ENCODE peak calls at places on chromosomes 2 and 18, in six cellular contexts. L is psoas muscle, Y is fibroblast of lung, Q is tibial artery, X is stomach, D is uterus. C is an unnamed sample. For H3K27me3, the result is how much of the 10 kb centered on the place peaks cover.

GRCh38 chr2:26637811-26638310 is 3.3 kb downstream of the CIB4 start:
- DNase-seq in L (no peak), Y (no peak), Q (no peak), X (no peak), D (no peak), C (no peak)

GRCh38 chr2:29033656-29034055 is 40.7 kb downstream of the PCARE start:
- DNase-seq in L (no peak), Y (no peak), Q (peak), X (no peak), D (no peak), C (no peak)

GRCh38 chr2:159807183-159808037 is 9.4 kb upstream of the CD302 start:
- DNase-seq in L (no peak), Y (peak), Q (peak), X (peak), D (no peak), C (no peak)

GRCh38 chr18:58009166-58009565 is 34.9 kb upstream of the NEDD4L start:
- DNase-seq in L (no peak), Y (no peak), Q (no peak), X (no peak), D (no peak), C (no peak)

GRCh38 chr18:13464432-13465125 is 246.0 kb downstream of the LDLRAD4 start:
- DNase-seq in L (peak), Y (no peak), Q (peak), X (peak), D (no peak), C (no peak)

GRCh38 chr2:21175895-21176646 is 52.3 kb downstream of the TDRD15 start:
- DNase-seq in L (no peak), Y (peak), Q (no peak), X (no peak), D (no peak), C (no peak)

GRCh38 chr2:68693947-68694346 is 40.7 kb upstream of the ARHGAP25 start:
- DNase-seq in L (no peak), Y (no peak), Q (no peak), X (no peak), D (no peak), C (no peak)

GRCh38 chr18:67425724-67426123 is 90.8 kb downstream of the DSEL start:
- DNase-seq in L (no peak), Y (peak), Q (no peak), X (no peak), D (no peak), C (no peak)

GRCh38 chr2:6866239-6866745 is 585 bp upstream of the CMPK2 start:
- DNase-seq in L (no peak), Y (peak), Q (no peak), X (peak), D (peak), C (peak)

GRCh38 chr2:30371028-30371708 is 75.9 kb upstream of the LCLAT1 start:
- DNase-seq in L (no peak), Y (no peak), Q (no peak), X (no peak), D (no peak), C (no peak)

GRCh38 chr2:128435576-128436497 is 117.2 kb upstream of the HS6ST1 start:
- DNase-seq in L (no peak), Y (no peak), Q (peak), X (peak), D (peak), C (no peak)

GRCh38 chr2:23199115-23199918 is 185.7 kb upstream of the KLHL29 start:
- DNase-seq in L (no peak), Y (peak), Q (no peak), X (no peak), D (no peak), C (no peak)

GRCh38 chr2:129717560-129718128 is 261.8 kb upstream of the RAB6C start:
- DNase-seq in L (no peak), Y (no peak), Q (no peak), X (no peak), D (no peak), C (no peak)

GRCh38 chr2:164952057-164952702 is 3.1 kb downstream of the SLC38A11 start:
- DNase-seq in L (no peak), Y (no peak), Q (no peak), X (no peak), D (no peak), C (no peak)

GRCh38 chr2:68185541-68186164 is 28.0 kb downstream of the PNO1 start:
- DNase-seq in L (peak), Y (peak), Q (no peak), X (no peak), D (no peak), C (no peak)

GRCh38 chr18:29383311-29384273 is 1206.7 kb upstream of the CDH2 start:
- DNase-seq in L (no peak), Y (peak), Q (no peak), X (no peak), D (no peak), C (no peak)

GRCh38 chr18:48875942-48876511 is 74.7 kb downstream of the SMAD7 start:
- DNase-seq in L (no peak), Y (no peak), Q (no peak), X (no peak), D (no peak), C (peak)

GRCh38 chr18:71398530-71398929 is 1109.7 kb downstream of the SOCS6 start:
- DNase-seq in L (no peak), Y (peak), Q (no peak), X (no peak), D (no peak), C (no peak)

GRCh38 chr2:144801766-144802165 is 281.8 kb upstream of the ZEB2 start:
- DNase-seq in L (no peak), Y (peak), Q (no peak), X (no peak), D (no peak), C (no peak)

GRCh38 chr2:120323214-120323613 is 22.7 kb upstream of the INHBB start:
- DNase-seq in L (peak), Y (peak), Q (peak), X (no peak), D (peak), C (no peak)

DNA sequence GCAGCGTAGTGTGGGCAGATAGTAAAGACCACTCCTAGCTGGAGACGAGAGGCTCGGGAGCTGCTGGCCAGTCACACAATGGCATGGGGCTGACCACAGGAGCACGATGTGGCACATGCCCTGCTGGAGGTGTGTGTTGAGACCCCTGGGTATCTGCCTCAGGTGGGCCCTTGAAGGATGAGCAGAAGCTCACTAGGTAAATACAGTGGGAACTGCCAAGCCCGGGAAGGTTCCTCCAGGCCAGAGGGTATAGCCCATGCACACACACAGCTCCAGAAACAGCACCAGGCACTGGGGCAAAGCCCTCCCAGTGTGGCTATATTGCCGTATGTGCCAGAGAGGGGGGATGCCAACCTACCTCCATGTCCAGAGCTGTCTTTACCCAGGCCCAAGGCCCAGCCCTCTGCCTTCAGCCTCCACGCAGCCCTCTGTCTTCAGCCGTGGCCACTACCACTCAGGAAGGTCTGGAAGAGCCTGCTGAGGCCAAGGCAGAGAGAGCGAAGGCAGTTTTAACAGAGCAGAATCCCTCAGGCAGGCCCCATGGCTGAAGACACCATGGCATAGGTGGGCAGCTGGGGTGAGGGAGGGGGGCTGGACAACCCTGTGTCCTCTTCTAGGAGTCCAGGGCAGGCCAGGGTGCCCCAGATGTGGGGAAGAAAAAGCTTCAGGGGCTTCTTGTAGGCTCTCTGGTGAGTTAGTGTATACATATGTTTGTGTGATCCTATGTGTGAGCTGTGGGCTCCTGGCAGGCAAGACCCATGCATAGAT is 7.0 kb upstream of the ARID5A start:
- DNase-seq in L (no peak), Y (no peak), Q (no peak), X (no peak), D (no peak), C (no peak)
- H3K4me3 ChIP-seq in L (no peak), Y (no peak), Q (no peak), X (no peak), D (no peak), C (no peak)

GRCh38 chr2:207048421-207048820 is 109.1 kb downstream of the CPO start:
- DNase-seq in L (no peak), Y (no peak), Q (no peak), X (no peak), D (no peak), C (no peak)
- TF ChIP-seq CTCF in L (no peak), Y (no peak), Q (no peak), X (no peak), D (no peak), C (no peak)

DNA sequence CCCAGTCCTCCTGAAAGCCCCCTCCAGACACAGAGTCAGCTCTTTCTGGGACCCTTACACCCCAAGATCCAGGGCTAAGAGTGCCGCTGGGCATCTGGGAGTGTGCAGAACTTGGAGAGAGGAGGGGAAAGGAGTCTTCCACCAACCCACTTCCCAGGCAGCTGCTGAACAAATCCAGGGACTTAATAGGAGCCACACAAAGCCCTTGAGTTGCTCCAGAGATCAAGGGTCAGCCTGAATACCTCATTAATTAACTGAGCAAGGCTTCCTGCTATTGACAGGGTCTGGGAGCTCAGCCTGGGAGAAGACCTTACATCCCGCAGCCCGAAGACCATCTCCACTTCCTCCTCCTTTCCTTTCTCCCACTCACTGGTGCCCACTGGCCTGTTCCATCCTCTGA is 108.3 kb downstream of the CELF4 start:
- DNase-seq in L (no peak), Y (no peak), Q (no peak), X (no peak), D (no peak), C (no peak)
- H3K27me3 ChIP-seq in L (under half), Y (under half), Q (under half), X (under half), D (under half), C (under half)

DNA sequence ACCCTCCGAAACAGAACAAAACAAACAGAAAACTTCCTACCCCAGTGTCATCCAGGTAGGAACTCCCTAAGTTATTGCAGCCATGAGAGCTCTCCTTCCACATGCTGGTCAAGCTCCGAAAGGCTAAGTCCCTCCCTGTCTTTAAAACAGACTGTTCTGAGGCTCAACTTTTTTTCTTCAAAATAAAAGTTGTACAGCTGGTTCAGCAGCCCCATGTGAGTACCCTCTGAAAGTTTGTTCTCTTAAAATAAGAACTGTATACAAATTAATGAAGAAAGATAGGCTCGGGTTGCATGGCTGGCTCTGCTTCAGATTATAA is at the start of gene PDE1A:
- DNase-seq in L (no peak), Y (peak), Q (no peak), X (no peak), D (no peak), C (no peak)
- H3K4me3 ChIP-seq in L (peak), Y (no peak), Q (peak), X (peak), D (peak), C (no peak)

DNA sequence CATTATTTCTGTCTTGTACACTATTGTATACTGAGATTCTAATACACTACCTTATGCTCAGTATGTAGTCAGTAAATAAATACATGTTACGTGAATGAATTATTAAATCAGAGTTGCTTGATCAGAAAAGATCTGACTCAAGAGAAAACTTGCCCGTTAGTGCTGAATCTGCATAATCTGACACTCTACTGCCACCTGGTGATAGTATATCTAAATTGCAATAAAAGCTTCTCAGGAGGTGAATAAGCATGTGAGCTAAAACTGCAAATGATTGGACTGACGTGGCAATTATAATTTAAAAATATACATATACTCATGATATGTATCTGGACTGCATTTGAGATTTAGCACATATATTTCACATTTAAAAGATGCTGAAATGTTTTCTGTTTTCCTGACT is 70.4 kb downstream of the KIAA1328 start:
- DNase-seq in L (no peak), Y (peak), Q (no peak), X (no peak), D (no peak), C (no peak)
- TF ChIP-seq CTCF in L (no peak), Y (no peak), Q (no peak), X (no peak), D (no peak), C (peak)

C was measured in dorsolateral prefrontal cortex.